ENCODE peak calls at places on chromosomes 7 and 10, in ten cellular contexts. N, E, C, Q, M, S, I, F, V and B are unnamed samples.
A peak's percentile ranks its signal among the peaks of the same experiment; 100 is the strongest.

GRCh38 chr10:126422561-126422960 is 34.3 kb upstream of the ADAM12 start:
- DNase-seq in N (no peak), E (no peak), C (peak; percentile 18), Q (no peak), M (no peak), S (no peak), I (no peak), F (no peak), V (no peak), B (no peak)

GRCh38 chr7:125934539-125934938 is 1004.9 kb upstream of the POT1 start:
- DNase-seq in N (no peak), E (no peak), C (peak; percentile 31), Q (no peak), M (no peak), S (no peak), I (no peak), F (peak; percentile 6), V (no peak), B (no peak)

GRCh38 chr7:22860784-22861482 is 38.3 kb upstream of the TOMM7 start:
- DNase-seq in N (no peak), E (no peak), C (no peak), Q (no peak), M (no peak), S (no peak), I (no peak), F (no peak), V (no peak), B (no peak)

GRCh38 chr10:97463363-97464132 is 17.6 kb downstream of the ZDHHC16 start:
- DNase-seq in N (peak; percentile 20), E (no peak), C (peak; percentile 75), Q (no peak), M (peak; percentile 33), S (peak; percentile 25), I (no peak), F (peak; percentile 64), V (no peak), B (peak; percentile 64)

GRCh38 chr10:871951-872403 is 59.5 kb downstream of the LARP4B start:
- DNase-seq in N (no peak), E (no peak), C (peak; percentile 40), Q (no peak), M (no peak), S (no peak), I (no peak), F (no peak), V (no peak), B (no peak)

GRCh38 chr10:10734356-10735064 is 283.2 kb upstream of the CELF2 start:
- DNase-seq in N (no peak), E (no peak), C (no peak), Q (no peak), M (no peak), S (peak; percentile 83), I (no peak), F (no peak), V (no peak), B (no peak)

GRCh38 chr7:24851791-24852190 is 94.5 kb upstream of the GSDME start:
- DNase-seq in N (no peak), E (no peak), C (peak; percentile 56), Q (no peak), M (no peak), S (no peak), I (no peak), F (no peak), V (no peak), B (no peak)

GRCh38 chr7:123401295-123401694 is 133.1 kb downstream of the IQUB start:
- DNase-seq in N (no peak), E (no peak), C (no peak), Q (no peak), M (no peak), S (no peak), I (no peak), F (no peak), V (no peak), B (no peak)

GRCh38 chr10:20473361-20473760 is 423.8 kb downstream of the NEBL start:
- DNase-seq in N (no peak), E (no peak), C (no peak), Q (no peak), M (no peak), S (no peak), I (no peak), F (no peak), V (no peak), B (no peak)